ENCODE peak calls at places on chromosome 12, in nine cellular contexts. B is epithelial cell of proximal tubule, M is epithelial cell of esophagus, C is cardiac fibroblast, G is heart left ventricle, P is gastrocnemius medialis, J is uterus, S is thoracic aorta, E is esophagus squamous epithelium. U is an unnamed sample.

GRCh38 chr12:107429006-107429698 is 256.4 kb upstream of the PWP1 start:
- DNase-seq in B (no peak), M (peak; percentile 90), C (no peak), G (no peak), P (no peak), J (no peak), S (no peak), E (no peak), U (no peak)

GRCh38 chr12:12506541-12506940 is 56.1 kb downstream of the DUSP16 start:
- DNase-seq in B (no peak), M (no peak), C (peak; percentile 60), G (peak; percentile 27), P (no peak), J (no peak), S (no peak), E (no peak), U (no peak)

GRCh38 chr12:46718495-46718894 is 107.3 kb downstream of the SLC38A4 start:
- DNase-seq in B (no peak), M (no peak), C (no peak), G (no peak), P (no peak), J (no peak), S (no peak), E (no peak), U (no peak)

GRCh38 chr12:115542656-115543055 is 734.8 kb downstream of the MED13L start:
- DNase-seq in B (no peak), M (peak; percentile 50), C (no peak), G (no peak), P (no peak), J (no peak), S (no peak), E (no peak), U (no peak)

GRCh38 chr12:54411398-54412241 is 7.4 kb downstream of the ITGA5 start:
- DNase-seq in B (peak; percentile 86), M (peak; percentile 99), C (peak; percentile 98), G (peak; percentile 60), P (peak; percentile 40), J (no peak), S (no peak), E (no peak), U (no peak)

GRCh38 chr12:132399092-132400010 is 70.0 kb upstream of the GALNT9 start:
- DNase-seq in B (no peak), M (no peak), C (no peak), G (no peak), P (no peak), J (no peak), S (no peak), E (no peak), U (no peak)

GRCh38 chr12:10705655-10706054 is 17.5 kb downstream of the YBX3 start:
- DNase-seq in B (no peak), M (no peak), C (peak; percentile 65), G (no peak), P (no peak), J (no peak), S (no peak), E (no peak), U (no peak)

GRCh38 chr12:87670448-87670847 is 358.8 kb downstream of the C12orf50 start:
- DNase-seq in B (no peak), M (no peak), C (no peak), G (no peak), P (no peak), J (no peak), S (no peak), E (no peak), U (no peak)

GRCh38 chr12:47317182-47317915 is 237.6 kb upstream of the AMIGO2 start:
- DNase-seq in B (no peak), M (no peak), C (peak; percentile 7), G (no peak), P (no peak), J (no peak), S (no peak), E (no peak), U (no peak)

GRCh38 chr12:89636776-89637160 is 71.9 kb downstream of the ATP2B1 start:
- DNase-seq in B (no peak), M (no peak), C (peak; percentile 22), G (no peak), P (no peak), J (no peak), S (no peak), E (no peak), U (no peak)

GRCh38 chr12:110687770-110688169 is 1.1 kb downstream of the HVCN1 start:
- DNase-seq in B (no peak), M (no peak), C (no peak), G (no peak), P (no peak), J (no peak), S (no peak), E (no peak), U (no peak)

GRCh38 chr12:112107306-112107705 is 1.3 kb downstream of the NAA25 start:
- DNase-seq in B (no peak), M (peak; percentile 42), C (no peak), G (no peak), P (no peak), J (no peak), S (no peak), E (no peak), U (no peak)
- H3K4me3 ChIP-seq in B (peak overlapping the region; percentile 62), M (peak overlapping the region; percentile 96), C (no peak overlapping the region), G (peak overlapping the region; percentile 89), P (peak overlapping the region; percentile 68), J (peak overlapping the region; percentile 69), S (peak overlapping the region; percentile 93), E (peak overlapping the region; percentile 83), U (peak overlapping the region; percentile 88)

GRCh38 chr12:69738351-69739286 is at the start of gene RAB3IP:
- DNase-seq in B (no peak), M (peak; percentile 85), C (peak; percentile 74), G (peak; percentile 87), P (peak; percentile 82), J (peak; percentile 91), S (peak; percentile 21), E (peak; percentile 33), U (no peak)
- TF ChIP-seq CTCF in B (peak; percentile 49), M (peak; percentile 27), C (peak; percentile 13), G (peak; percentile 48), P (peak; percentile 17), J (peak; percentile 42), S (peak; percentile 57), E (peak; percentile 27), U (peak; percentile 27)

GRCh38 chr12:81520064-81520945 is 238.8 kb downstream of the PPFIA2 start:
- DNase-seq in B (no peak), M (no peak), C (peak; percentile 4), G (no peak), P (no peak), J (no peak), S (no peak), E (no peak), U (no peak)
- H3K4me3 ChIP-seq in B (no peak overlapping the region), M (no peak overlapping the region), C (no peak overlapping the region), G (peak overlapping the region; percentile 22), P (no peak overlapping the region), J (no peak overlapping the region), S (peak overlapping the region; percentile 16), E (no peak overlapping the region), U (no peak overlapping the region)

GRCh38 chr12:126064028-126064427 is 998.8 kb downstream of the AACS start:
- DNase-seq in B (no peak), M (no peak), C (no peak), G (no peak), P (no peak), J (no peak), S (no peak), E (no peak), U (no peak)

GRCh38 chr12:126067930-126068329 is 1002.7 kb downstream of the AACS start:
- DNase-seq in B (no peak), M (no peak), C (no peak), G (no peak), P (no peak), J (no peak), S (no peak), E (no peak), U (no peak)

GRCh38 chr12:126069549-126070165 is 1004.4 kb downstream of the AACS start:
- DNase-seq in B (no peak), M (peak; percentile 65), C (peak; percentile 84), G (no peak), P (no peak), J (no peak), S (no peak), E (no peak), U (no peak)
- TF ChIP-seq CTCF in B (peak; percentile 64), M (peak; percentile 55), C (peak; percentile 69), G (peak; percentile 47), P (no peak), J (no peak), S (no peak), E (peak; percentile 57), U (no peak)

GRCh38 chr12:56107242-56107641 is 2.9 kb downstream of the PA2G4 start:
- DNase-seq in B (no peak), M (no peak), C (no peak), G (no peak), P (no peak), J (no peak), S (no peak), E (no peak), U (no peak)
- H3K4me3 ChIP-seq in B (no peak overlapping the region), M (no peak overlapping the region), C (no peak overlapping the region), G (no peak overlapping the region), P (no peak overlapping the region), J (no peak overlapping the region), S (no peak overlapping the region), E (no peak overlapping the region), U (no peak overlapping the region)

DNA sequence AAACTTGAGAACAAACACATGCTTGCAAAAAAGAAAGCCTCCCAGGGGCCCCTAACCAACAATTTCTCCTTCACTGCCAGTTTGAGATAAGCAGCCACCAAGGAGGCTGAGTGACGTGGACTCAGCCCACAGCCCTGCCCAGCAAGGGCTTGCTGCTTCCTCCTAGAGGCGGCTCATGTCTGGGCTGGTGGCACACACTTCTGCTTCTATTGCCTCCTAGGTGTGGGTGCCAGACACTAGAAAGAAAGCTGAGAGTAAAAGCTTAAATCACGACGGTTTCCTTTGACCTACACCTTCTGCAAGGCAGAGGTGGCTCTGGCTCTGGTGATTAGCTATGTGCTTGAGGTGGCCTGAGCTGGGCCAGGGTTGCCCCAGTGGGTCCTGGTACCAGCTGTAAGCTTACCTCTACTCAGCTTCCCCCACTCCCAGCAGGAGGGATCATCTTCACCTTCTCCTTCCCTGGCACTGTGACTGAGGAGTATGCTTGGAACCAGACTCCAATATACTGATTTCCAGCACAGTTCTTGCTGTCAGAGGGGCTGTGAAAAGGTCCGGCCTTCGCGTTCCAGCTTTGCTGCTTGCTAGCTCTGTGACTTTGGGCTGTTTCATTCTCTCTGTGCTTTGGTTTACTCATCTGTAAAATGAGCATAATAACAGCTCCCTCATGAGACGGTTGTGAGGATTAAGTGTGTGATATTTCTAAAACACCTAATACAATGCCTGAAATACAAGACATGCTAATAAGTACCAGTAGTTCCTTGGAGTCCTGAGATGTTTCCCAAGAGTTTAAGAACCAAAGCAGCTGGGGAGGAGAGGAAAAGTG is 89.7 kb upstream of the PARP11 start:
- DNase-seq in B (no peak), M (peak; percentile 26), C (no peak), G (no peak), P (no peak), J (no peak), S (no peak), E (no peak), U (no peak)
- TF ChIP-seq CTCF in B (no peak), M (peak; percentile 21), C (no peak), G (peak; percentile 30), P (no peak), J (no peak), S (no peak), E (no peak), U (no peak)